ENCODE peak calls at places on chromosomes 4 and X, in four cellular contexts. K, N, M and Y are unnamed samples.

GRCh38 chr4:145307763-145308430 is 127.5 kb upstream of the OTUD4 start:
- DNase-seq in K (no peak), N (no peak), M (no peak), Y (no peak)

GRCh38 chr4:187606581-187606980 is 389.0 kb upstream of the ZFP42 start:
- DNase-seq in K (peak), N (peak), M (peak), Y (peak)

GRCh38 chr4:25172964-25173917 is 13.0 kb upstream of the SEPSECS start:
- DNase-seq in K (peak), N (no peak), M (peak), Y (peak)

GRCh38 chr4:147430111-147430510 is 50.8 kb upstream of the EDNRA start:
- DNase-seq in K (no peak), N (no peak), M (no peak), Y (no peak)

GRCh38 chrX:1511829-1512228 is 25.2 kb downstream of the P2RY8 start:
- DNase-seq in K (no peak), N (no peak), M (no peak), Y (no peak)

GRCh38 chr4:155946486-155946885 is 7.2 kb downstream of the CTSO start:
- DNase-seq in K (no peak), N (no peak), M (no peak), Y (no peak)

GRCh38 chrX:17374619-17375360 is at the start of gene NHS:
- DNase-seq in K (peak), N (no peak), M (peak), Y (no peak)

GRCh38 chrX:107601326-107601725 is 27.0 kb upstream of the PRPS1 start:
- DNase-seq in K (no peak), N (no peak), M (no peak), Y (no peak)

GRCh38 chr4:147286846-147287587 is 193.9 kb upstream of the EDNRA start:
- DNase-seq in K (no peak), N (no peak), M (no peak), Y (no peak)

GRCh38 chr4:20254517-20255250 is 3.0 kb downstream of the SLIT2 start:
- DNase-seq in K (no peak), N (no peak), M (no peak), Y (no peak)

GRCh38 chrX:329291-329910 is 10.8 kb upstream of the GTPBP6 start:
- DNase-seq in K (no peak), N (no peak), M (no peak), Y (no peak)

GRCh38 chr4:90503677-90504076 is 376.5 kb downstream of the CCSER1 start:
- DNase-seq in K (no peak), N (no peak), M (no peak), Y (no peak)

GRCh38 chr4:139655116-139655515 is 10.5 kb upstream of the MGST2 start:
- DNase-seq in K (no peak), N (peak), M (peak), Y (no peak)

GRCh38 chrX:135981010-135981409 is 4.2 kb upstream of the SLC9A6 start:
- DNase-seq in K (no peak), N (no peak), M (no peak), Y (no peak)

GRCh38 chr4:17787315-17787714 is 5.9 kb upstream of the FAM184B start:
- DNase-seq in K (no peak), N (no peak), M (no peak), Y (no peak)

GRCh38 chr4:2836391-2836859 is 7.2 kb upstream of the ADD1 start:
- DNase-seq in K (no peak), N (no peak), M (no peak), Y (no peak)

GRCh38 chrX:150119323-150119722 is 181.0 kb upstream of the EOLA2 start:
- DNase-seq in K (no peak), N (no peak), M (no peak), Y (no peak)

GRCh38 chrX:107700317-107700774 is 72.0 kb downstream of the PRPS1 start:
- DNase-seq in K (no peak), N (no peak), M (no peak), Y (no peak)

GRCh38 chrX:68417651-68418050 is 15.6 kb downstream of the OPHN1 start:
- DNase-seq in K (no peak), N (no peak), M (no peak), Y (no peak)

GRCh38 chr4:3520796-3521600 is 11.2 kb downstream of the LRPAP1 start:
- DNase-seq in K (no peak), N (no peak), M (no peak), Y (no peak)

GRCh38 chrX:38102875-38103274 is 96.5 kb downstream of the SYTL5 start:
- DNase-seq in K (no peak), N (no peak), M (no peak), Y (no peak)

GRCh38 chr4:89248879-89249281 is 58.7 kb downstream of the GPRIN3 start:
- DNase-seq in K (no peak), N (no peak), M (no peak), Y (no peak)

GRCh38 chr4:2269618-2270163 is 7.8 kb upstream of the MXD4 start:
- DNase-seq in K (no peak), N (no peak), M (no peak), Y (no peak)

GRCh38 chr4:128483816-128484215 is 196.2 kb upstream of the PGRMC2 start:
- DNase-seq in K (no peak), N (no peak), M (no peak), Y (no peak)

GRCh38 chr4:122602277-122603142 is 18.4 kb downstream of the IL21 start:
- DNase-seq in K (peak), N (peak), M (peak), Y (no peak)

DNA sequence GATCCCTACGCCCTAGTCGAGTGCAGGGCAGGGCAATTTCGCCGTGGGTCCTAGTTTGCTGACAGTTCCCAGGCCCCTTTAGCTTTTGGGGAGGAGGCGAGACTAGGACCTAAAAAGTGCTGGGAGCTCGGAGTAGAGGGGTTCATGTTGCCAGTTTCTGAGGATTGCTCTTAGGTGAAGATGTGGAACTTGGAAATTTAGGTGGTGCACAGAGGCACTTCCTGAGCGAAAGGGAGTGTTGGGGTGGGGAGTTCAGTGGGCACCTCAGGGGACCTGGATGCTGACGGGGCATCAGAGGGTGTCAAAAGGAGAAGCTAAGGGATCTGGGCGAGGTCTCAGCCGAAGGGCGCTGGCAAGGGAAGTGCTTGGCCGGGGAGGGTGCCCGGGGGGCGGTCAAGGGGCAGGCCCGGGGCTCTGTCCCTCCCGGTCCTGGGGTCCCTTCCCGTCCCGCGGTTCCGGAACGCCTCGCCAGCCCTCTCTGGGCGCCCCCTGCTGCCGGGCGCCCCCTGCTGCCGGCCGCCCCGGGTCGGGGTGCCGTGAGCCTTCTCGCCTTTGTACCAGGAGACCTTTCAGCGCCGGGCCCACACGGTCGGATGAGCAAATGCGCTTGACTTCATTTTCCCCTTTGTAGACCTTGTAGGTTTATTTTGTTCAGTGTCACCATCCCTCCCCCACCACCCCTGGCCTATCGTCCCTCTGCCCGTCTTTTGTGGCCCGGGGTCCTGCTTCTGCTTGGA is 3.0 kb upstream of the PHOX2B start:
- DNase-seq in K (no peak), N (no peak), M (peak), Y (no peak)
- H3K4me3 ChIP-seq in K (no peak), N (no peak), M (no peak), Y (no peak)

GRCh38 chr4:77465271-77465670 is 140.3 kb upstream of the CXCL13 start:
- DNase-seq in K (no peak), N (no peak), M (no peak), Y (no peak)
- TF ChIP-seq CTCF in K (peak), N (peak), M (no peak), Y (no peak)

GRCh38 chrX:119429471-119429870 is 30.3 kb downstream of the SLC25A43 start:
- DNase-seq in K (no peak), N (no peak), M (no peak), Y (no peak)
- TF ChIP-seq TCF7L2 in K (no peak), N (no peak), M (no peak), Y (no peak)

GRCh38 chr4:185004562-185005208 is 13.6 kb upstream of the HELT start:
- DNase-seq in K (no peak), N (no peak), M (no peak), Y (no peak)

GRCh38 chr4:185003596-185004351 is 14.5 kb upstream of the HELT start:
- DNase-seq in K (no peak), N (no peak), M (no peak), Y (no peak)

GRCh38 chr4:185002784-185003183 is 15.5 kb upstream of the HELT start:
- DNase-seq in K (no peak), N (peak), M (no peak), Y (no peak)

DNA sequence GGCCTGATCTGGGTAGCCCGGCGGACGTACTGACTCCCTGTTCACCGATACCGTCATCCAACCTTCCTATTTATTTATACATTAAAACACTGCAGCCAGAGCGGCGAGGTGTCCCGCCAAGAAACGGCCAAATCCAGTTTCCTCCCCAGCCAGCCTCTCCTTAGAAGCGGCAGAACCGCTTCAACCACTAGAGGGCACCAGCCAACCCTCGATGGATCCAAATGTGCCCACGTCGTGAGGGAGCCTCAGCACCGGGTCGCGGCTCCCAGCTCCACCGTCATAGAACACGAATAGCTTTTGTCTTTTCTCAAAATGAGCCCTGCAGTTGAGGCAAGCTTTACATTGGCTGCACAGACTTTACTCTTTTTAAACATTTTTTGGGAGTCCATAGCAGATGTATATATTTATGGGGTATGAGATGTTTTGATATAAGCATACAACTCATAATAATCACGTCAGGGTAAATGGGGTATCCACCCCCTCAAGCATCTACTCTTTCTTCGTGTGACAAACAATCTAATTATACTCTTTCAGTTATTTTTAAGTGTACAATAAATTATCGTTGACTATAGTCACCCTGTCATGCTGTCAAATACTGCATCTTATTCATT is 13.0 kb upstream of the HELT start:
- DNase-seq in K (peak), N (peak), M (peak), Y (peak)
- H3K4me3 ChIP-seq in K (peak), N (no peak), M (no peak), Y (peak)

DNA sequence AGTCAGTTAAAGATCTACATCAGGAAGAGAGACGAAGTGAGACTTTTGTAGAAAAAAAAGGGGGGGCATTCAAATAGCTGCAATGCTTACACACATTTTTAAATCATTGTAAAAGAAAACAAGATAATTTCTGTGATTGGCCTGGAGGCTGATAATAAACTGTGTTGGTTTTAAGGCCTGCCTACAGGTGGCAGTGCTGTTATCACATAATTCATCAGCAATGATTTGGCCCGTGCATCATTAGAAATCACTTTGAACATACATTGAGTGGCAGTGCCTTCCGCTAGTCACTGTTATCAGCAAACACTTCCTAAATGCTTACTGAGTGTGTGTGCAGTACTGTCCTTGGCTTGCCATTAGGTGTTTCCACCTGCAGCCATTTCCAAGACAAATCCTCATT is 831.9 kb downstream of the TRIML1 start:
- DNase-seq in K (peak), N (no peak), M (no peak), Y (no peak)
- TF ChIP-seq CTCF in K (peak), N (no peak), M (no peak), Y (peak)

DNA sequence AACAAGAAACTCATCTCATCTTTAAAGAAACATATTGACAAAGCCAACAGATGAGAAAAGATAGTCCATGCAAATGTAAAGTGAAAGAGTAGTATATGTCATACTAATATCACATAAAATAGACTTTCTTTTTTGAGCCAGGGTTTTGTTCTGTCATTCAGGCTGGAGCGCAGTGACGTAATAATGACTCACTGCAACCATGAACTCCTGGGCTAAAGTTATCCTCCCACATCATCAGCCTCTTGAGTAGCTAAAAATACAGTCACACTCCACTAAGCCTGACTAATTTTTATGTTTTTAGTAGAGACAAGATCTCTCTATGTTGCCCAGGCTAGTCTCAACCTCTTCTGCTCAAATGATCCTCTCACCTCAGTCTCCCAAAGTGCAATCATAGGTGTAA is 51.8 kb upstream of the TRAM1L1 start:
- DNase-seq in K (peak), N (no peak), M (peak), Y (peak)
- TF ChIP-seq TCF7L2 in K (no peak), N (no peak), M (no peak), Y (no peak)

DNA sequence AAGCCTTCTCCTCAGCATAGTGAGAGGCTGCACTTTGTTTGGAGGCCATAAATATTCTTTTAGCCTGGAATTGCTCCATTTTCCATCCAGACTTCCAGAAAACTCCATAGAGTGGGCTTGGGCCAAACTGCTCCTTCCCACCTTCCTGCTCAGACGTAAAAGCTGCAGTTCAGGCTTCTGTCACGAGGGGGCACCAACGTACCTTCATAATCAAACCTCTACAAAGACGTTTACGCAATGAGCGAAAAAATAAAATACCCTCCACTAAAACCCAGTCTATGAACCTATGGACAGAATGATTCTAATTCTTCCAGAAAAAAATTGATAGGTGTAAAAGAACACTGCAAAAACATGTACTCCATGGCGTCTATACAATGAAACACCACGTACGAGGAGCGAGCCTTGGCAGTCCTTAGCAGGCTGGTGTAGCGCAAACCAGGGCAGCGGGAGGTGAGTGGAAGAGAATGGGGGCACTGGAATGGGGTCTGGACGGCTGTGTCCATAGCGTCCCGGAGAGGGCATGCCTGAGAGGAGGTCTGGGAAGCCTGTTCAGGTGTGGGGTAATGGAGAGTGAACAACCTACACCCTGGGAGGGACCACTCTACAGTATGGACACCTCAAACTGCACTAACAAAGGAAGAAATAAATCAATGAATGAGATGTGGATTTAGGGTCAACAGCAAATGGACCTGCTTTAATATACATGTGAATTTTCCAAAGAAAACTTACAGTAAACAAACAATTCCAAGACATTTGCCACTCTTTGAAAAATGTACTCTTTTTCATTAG is 14.3 kb upstream of the RAB40A start:
- DNase-seq in K (peak), N (peak), M (peak), Y (peak)
- H3K4me3 ChIP-seq in K (no peak), N (peak), M (no peak), Y (peak)

GRCh38 chrX:120999413-120999812 is 13.9 kb upstream of the CT47A1 start:
- DNase-seq in K (no peak), N (no peak), M (no peak), Y (no peak)

DNA sequence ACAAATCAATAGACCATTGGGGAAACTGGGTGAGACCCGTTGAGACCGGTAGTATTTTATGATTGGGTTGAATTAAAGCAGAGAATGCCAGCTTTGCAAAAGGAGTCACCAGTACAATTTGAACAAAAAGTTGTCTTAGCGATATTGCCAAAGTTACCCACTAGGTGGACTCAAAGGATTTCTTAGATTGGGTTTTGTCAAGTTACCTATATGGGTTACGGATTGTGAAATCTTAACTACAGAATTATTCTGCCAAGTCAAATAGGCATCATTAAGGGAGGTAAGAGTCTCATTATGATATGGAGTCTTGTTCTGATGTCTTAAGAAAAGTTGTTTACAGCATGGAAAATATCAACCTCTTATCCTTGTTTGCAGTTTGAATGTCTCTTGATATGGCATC is 15.0 kb upstream of the CT47A1 start:
- DNase-seq in K (peak), N (peak), M (peak), Y (no peak)
- TF ChIP-seq CTCF in K (peak), N (peak), M (peak), Y (peak)

DNA sequence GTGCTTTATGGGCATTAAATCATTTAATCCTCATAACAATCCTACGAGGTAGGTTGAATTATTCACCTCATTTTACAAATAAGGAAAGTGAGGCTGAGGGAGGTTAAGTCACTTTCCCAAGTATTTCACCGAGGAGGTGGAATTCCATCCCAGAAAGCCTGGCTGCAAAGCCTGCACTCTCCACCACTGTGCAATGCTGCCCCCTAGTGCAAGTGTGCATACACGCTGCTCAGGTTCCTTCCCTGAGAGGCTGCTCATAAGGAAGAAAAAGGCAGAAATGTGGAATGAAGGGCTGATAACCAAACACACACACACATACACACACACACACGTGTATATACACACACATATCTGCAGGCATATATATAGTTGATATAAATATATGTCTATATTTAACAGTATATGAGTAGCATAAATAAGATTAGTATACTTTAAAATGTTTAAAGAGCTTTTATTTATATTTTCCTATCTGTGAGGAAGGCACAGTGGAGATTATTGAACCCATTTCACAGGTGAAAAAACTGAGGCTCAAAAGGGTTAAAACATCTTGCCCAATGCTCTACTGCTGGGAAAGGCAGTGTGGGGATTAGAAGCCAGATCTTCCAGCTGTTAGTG is 714.5 kb upstream of the TENM3 start:
- DNase-seq in K (peak), N (peak), M (peak), Y (peak)
- TF ChIP-seq TCF7L2 in K (no peak), N (no peak), M (no peak), Y (no peak)

GRCh38 chr4:95363579-95363965 is 185.2 kb downstream of the UNC5C start:
- DNase-seq in K (no peak), N (no peak), M (no peak), Y (no peak)
- H3K4me3 ChIP-seq in K (no peak), N (no peak), M (no peak), Y (no peak)